ENCODE peak calls at places on chromosome 1, in ten cellular contexts. One of them, this sample, is unnamed.

GRCh38 chr1:48794815-48795214 is 18.1 kb upstream of the BEND5 start:
- DNase-seq in dorsolateral prefrontal cortex: no peak
- DNase-seq in upper lobe of right lung: no peak
- DNase-seq in osteoblast: no peak
- DNase-seq in CD8-positive, alpha-beta memory T cell: no peak
- DNase-seq in SK-N-SH: no peak
- DNase-seq in NT2/D1: no peak
- DNase-seq in ascending aorta: no peak
- DNase-seq in cardiac fibroblast: no peak
- DNase-seq in heart right ventricle: no peak
- DNase-seq in this sample: no peak

GRCh38 chr1:47689894-47690293 is 252.1 kb downstream of the FOXD2 start:
- DNase-seq in dorsolateral prefrontal cortex: no peak
- DNase-seq in upper lobe of right lung: peak
- DNase-seq in osteoblast: no peak
- DNase-seq in CD8-positive, alpha-beta memory T cell: no peak
- DNase-seq in SK-N-SH: no peak
- DNase-seq in NT2/D1: no peak
- DNase-seq in ascending aorta: peak
- DNase-seq in cardiac fibroblast: no peak
- DNase-seq in heart right ventricle: no peak
- DNase-seq in this sample: peak

GRCh38 chr1:110672001-110672752 is 2.6 kb downstream of the KCNA3 start:
- DNase-seq in dorsolateral prefrontal cortex: peak
- DNase-seq in upper lobe of right lung: no peak
- DNase-seq in osteoblast: peak
- DNase-seq in CD8-positive, alpha-beta memory T cell: peak
- DNase-seq in SK-N-SH: peak
- DNase-seq in NT2/D1: no peak
- DNase-seq in ascending aorta: no peak
- DNase-seq in cardiac fibroblast: no peak
- DNase-seq in heart right ventricle: no peak
- DNase-seq in this sample: no peak

GRCh38 chr1:244011796-244012195 is 39.3 kb upstream of the ZBTB18 start:
- DNase-seq in dorsolateral prefrontal cortex: no peak
- DNase-seq in upper lobe of right lung: no peak
- DNase-seq in osteoblast: no peak
- DNase-seq in CD8-positive, alpha-beta memory T cell: no peak
- DNase-seq in SK-N-SH: no peak
- DNase-seq in NT2/D1: peak
- DNase-seq in ascending aorta: no peak
- DNase-seq in cardiac fibroblast: no peak
- DNase-seq in heart right ventricle: no peak
- DNase-seq in this sample: no peak

GRCh38 chr1:100860397-100860991 is 34.1 kb downstream of the EXTL2 start:
- DNase-seq in dorsolateral prefrontal cortex: no peak
- DNase-seq in upper lobe of right lung: no peak
- DNase-seq in osteoblast: no peak
- DNase-seq in CD8-positive, alpha-beta memory T cell: no peak
- DNase-seq in SK-N-SH: no peak
- DNase-seq in NT2/D1: peak
- DNase-seq in ascending aorta: no peak
- DNase-seq in cardiac fibroblast: peak
- DNase-seq in heart right ventricle: no peak
- DNase-seq in this sample: no peak

GRCh38 chr1:218705911-218706893 is 361.1 kb downstream of the TGFB2 start:
- DNase-seq in dorsolateral prefrontal cortex: no peak
- DNase-seq in upper lobe of right lung: no peak
- DNase-seq in osteoblast: peak
- DNase-seq in CD8-positive, alpha-beta memory T cell: no peak
- DNase-seq in SK-N-SH: no peak
- DNase-seq in NT2/D1: no peak
- DNase-seq in ascending aorta: no peak
- DNase-seq in cardiac fibroblast: peak
- DNase-seq in heart right ventricle: no peak
- DNase-seq in this sample: no peak

GRCh38 chr1:31750858-31751638 is 13.1 kb downstream of the ADGRB2 start:
- DNase-seq in dorsolateral prefrontal cortex: no peak
- DNase-seq in upper lobe of right lung: no peak
- DNase-seq in osteoblast: peak
- DNase-seq in CD8-positive, alpha-beta memory T cell: peak
- DNase-seq in SK-N-SH: no peak
- DNase-seq in NT2/D1: no peak
- DNase-seq in ascending aorta: no peak
- DNase-seq in cardiac fibroblast: peak
- DNase-seq in heart right ventricle: no peak
- DNase-seq in this sample: no peak

GRCh38 chr1:206783506-206783905 is 11.2 kb upstream of the IL10 start:
- DNase-seq in dorsolateral prefrontal cortex: no peak
- DNase-seq in upper lobe of right lung: no peak
- DNase-seq in osteoblast: no peak
- DNase-seq in CD8-positive, alpha-beta memory T cell: no peak
- DNase-seq in SK-N-SH: no peak
- DNase-seq in NT2/D1: no peak
- DNase-seq in ascending aorta: no peak
- DNase-seq in cardiac fibroblast: no peak
- DNase-seq in heart right ventricle: no peak
- DNase-seq in this sample: peak

GRCh38 chr1:44924835-44925464 is 61.4 kb downstream of the EIF2B3 start:
- DNase-seq in dorsolateral prefrontal cortex: no peak
- DNase-seq in upper lobe of right lung: no peak
- DNase-seq in osteoblast: peak
- DNase-seq in CD8-positive, alpha-beta memory T cell: no peak
- DNase-seq in SK-N-SH: no peak
- DNase-seq in NT2/D1: peak
- DNase-seq in ascending aorta: no peak
- DNase-seq in cardiac fibroblast: peak
- DNase-seq in heart right ventricle: no peak
- DNase-seq in this sample: no peak

GRCh38 chr1:207304710-207305151 is 16.7 kb upstream of the CD55 start:
- DNase-seq in dorsolateral prefrontal cortex: no peak
- DNase-seq in upper lobe of right lung: no peak
- DNase-seq in osteoblast: no peak
- DNase-seq in CD8-positive, alpha-beta memory T cell: no peak
- DNase-seq in SK-N-SH: no peak
- DNase-seq in NT2/D1: no peak
- DNase-seq in ascending aorta: no peak
- DNase-seq in cardiac fibroblast: peak
- DNase-seq in heart right ventricle: no peak
- DNase-seq in this sample: no peak

DNA sequence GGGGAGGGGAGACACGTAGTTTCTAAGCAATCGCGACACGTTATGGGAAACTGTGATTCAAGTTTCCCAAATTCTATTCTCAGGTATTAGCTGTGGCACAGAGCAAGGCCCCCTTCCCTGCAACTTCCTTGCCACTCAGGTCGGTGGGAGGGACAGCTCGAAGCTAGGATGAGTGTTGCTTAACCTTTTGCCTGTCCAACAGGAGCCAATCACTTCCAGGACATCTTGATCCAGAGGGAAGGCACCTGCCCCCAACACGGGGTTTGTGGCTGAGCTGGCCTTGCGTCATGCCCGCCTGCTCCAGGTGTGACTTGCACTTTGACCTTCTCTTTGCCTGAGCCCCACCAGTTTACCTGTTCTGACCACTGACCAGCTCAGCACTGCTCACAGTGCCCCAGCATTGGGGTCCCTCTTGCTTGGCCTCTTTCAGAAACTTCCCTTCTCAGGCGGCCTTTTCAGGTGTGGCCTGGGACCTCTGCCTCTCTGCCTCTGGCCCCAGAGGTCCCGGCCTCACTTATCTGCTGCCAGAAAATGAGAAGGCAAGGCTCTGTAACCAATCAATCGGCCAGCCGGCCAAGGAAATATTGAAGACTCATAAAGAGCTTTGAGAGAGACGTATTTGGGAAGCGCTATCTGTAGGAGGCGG is 24.7 kb downstream of the TEX35 start:
- DNase-seq in dorsolateral prefrontal cortex: no peak
- DNase-seq in upper lobe of right lung: no peak
- DNase-seq in osteoblast: no peak
- DNase-seq in CD8-positive, alpha-beta memory T cell: no peak
- DNase-seq in SK-N-SH: no peak
- DNase-seq in NT2/D1: no peak
- DNase-seq in ascending aorta: no peak
- DNase-seq in cardiac fibroblast: no peak
- DNase-seq in heart right ventricle: no peak
- DNase-seq in this sample: no peak
- H3K4me3 ChIP-seq in dorsolateral prefrontal cortex: no peak
- H3K4me3 ChIP-seq in upper lobe of right lung: no peak
- H3K4me3 ChIP-seq in osteoblast: no peak
- H3K4me3 ChIP-seq in CD8-positive, alpha-beta memory T cell: no peak
- H3K4me3 ChIP-seq in SK-N-SH: no peak
- H3K4me3 ChIP-seq in NT2/D1: no peak
- H3K4me3 ChIP-seq in ascending aorta: no peak
- H3K4me3 ChIP-seq in cardiac fibroblast: no peak
- H3K4me3 ChIP-seq in heart right ventricle: no peak
- H3K4me3 ChIP-seq in this sample: no peak

GRCh38 chr1:53315456-53316048 is 12.3 kb downstream of the LRP8 start:
- DNase-seq in dorsolateral prefrontal cortex: no peak
- DNase-seq in upper lobe of right lung: no peak
- DNase-seq in osteoblast: peak
- DNase-seq in CD8-positive, alpha-beta memory T cell: no peak
- DNase-seq in SK-N-SH: no peak
- DNase-seq in NT2/D1: no peak
- DNase-seq in ascending aorta: no peak
- DNase-seq in cardiac fibroblast: no peak
- DNase-seq in heart right ventricle: no peak
- DNase-seq in this sample: no peak

GRCh38 chr1:53317651-53318539 is 10.0 kb downstream of the LRP8 start:
- DNase-seq in dorsolateral prefrontal cortex: no peak
- DNase-seq in upper lobe of right lung: no peak
- DNase-seq in osteoblast: peak
- DNase-seq in CD8-positive, alpha-beta memory T cell: no peak
- DNase-seq in SK-N-SH: no peak
- DNase-seq in NT2/D1: no peak
- DNase-seq in ascending aorta: no peak
- DNase-seq in cardiac fibroblast: no peak
- DNase-seq in heart right ventricle: no peak
- DNase-seq in this sample: no peak

GRCh38 chr1:53314606-53315005 is 13.3 kb downstream of the LRP8 start:
- DNase-seq in dorsolateral prefrontal cortex: no peak
- DNase-seq in upper lobe of right lung: no peak
- DNase-seq in osteoblast: peak
- DNase-seq in CD8-positive, alpha-beta memory T cell: no peak
- DNase-seq in SK-N-SH: peak
- DNase-seq in NT2/D1: no peak
- DNase-seq in ascending aorta: no peak
- DNase-seq in cardiac fibroblast: no peak
- DNase-seq in heart right ventricle: no peak
- DNase-seq in this sample: no peak

GRCh38 chr1:53316058-53316741 is 11.7 kb downstream of the LRP8 start:
- DNase-seq in dorsolateral prefrontal cortex: no peak
- DNase-seq in upper lobe of right lung: no peak
- DNase-seq in osteoblast: peak
- DNase-seq in CD8-positive, alpha-beta memory T cell: no peak
- DNase-seq in SK-N-SH: peak
- DNase-seq in NT2/D1: no peak
- DNase-seq in ascending aorta: no peak
- DNase-seq in cardiac fibroblast: no peak
- DNase-seq in heart right ventricle: no peak
- DNase-seq in this sample: no peak

DNA sequence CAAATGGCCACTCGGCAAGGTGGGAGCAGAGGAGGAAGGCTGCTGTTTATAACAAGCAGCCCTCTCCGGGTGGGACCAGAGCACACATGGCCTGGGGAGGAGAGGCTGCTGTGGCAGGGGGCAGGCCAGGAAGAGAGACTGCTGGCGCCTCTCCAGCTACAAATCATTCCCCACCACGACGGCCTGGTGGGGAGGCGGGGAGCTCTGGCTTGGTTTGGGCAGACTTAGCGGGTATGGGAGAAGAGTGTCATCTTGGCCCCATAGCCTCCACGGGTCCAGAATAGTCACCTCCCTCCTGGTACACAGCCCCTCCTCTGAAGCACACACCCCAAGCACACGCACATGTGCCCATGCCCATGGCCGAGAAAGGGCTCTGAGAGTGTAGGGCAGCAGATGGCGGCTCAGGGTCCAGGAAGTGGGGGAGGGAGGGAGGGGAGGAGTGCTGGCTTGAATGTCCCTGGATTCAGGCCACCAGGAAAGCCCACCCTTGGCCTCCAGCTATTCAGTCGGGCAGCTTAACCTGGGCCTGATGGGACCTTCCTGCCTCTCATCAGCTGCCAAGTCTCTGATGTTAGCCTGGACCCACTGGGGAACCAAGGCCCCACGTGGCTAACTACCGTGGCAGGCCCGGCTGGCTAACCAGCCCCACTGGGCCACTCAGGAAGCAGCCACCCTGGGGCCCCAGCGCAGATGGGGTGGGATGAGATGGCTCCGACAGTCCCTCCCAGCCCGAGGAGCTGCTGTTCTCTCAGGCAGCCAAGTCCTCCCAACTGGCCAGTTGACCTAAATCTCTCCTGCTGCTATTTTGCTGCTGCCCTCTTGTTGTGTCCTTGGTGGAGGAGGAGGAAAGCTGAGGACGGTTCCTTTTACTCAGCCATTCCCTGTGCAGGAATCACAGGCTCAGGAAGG is 10.9 kb downstream of the LRP8 start:
- DNase-seq in dorsolateral prefrontal cortex: no peak
- DNase-seq in upper lobe of right lung: no peak
- DNase-seq in osteoblast: peak
- DNase-seq in CD8-positive, alpha-beta memory T cell: no peak
- DNase-seq in SK-N-SH: peak
- DNase-seq in NT2/D1: no peak
- DNase-seq in ascending aorta: no peak
- DNase-seq in cardiac fibroblast: peak
- DNase-seq in heart right ventricle: no peak
- DNase-seq in this sample: no peak
- H3K4me3 ChIP-seq in dorsolateral prefrontal cortex: no peak
- H3K4me3 ChIP-seq in upper lobe of right lung: no peak
- H3K4me3 ChIP-seq in osteoblast: no peak
- H3K4me3 ChIP-seq in CD8-positive, alpha-beta memory T cell: no peak
- H3K4me3 ChIP-seq in SK-N-SH: no peak
- H3K4me3 ChIP-seq in NT2/D1: no peak
- H3K4me3 ChIP-seq in ascending aorta: no peak
- H3K4me3 ChIP-seq in cardiac fibroblast: no peak
- H3K4me3 ChIP-seq in heart right ventricle: no peak
- H3K4me3 ChIP-seq in this sample: no peak

GRCh38 chr1:109370712-109371270 is 26.9 kb downstream of the SORT1 start:
- DNase-seq in dorsolateral prefrontal cortex: no peak
- DNase-seq in upper lobe of right lung: no peak
- DNase-seq in osteoblast: peak
- DNase-seq in CD8-positive, alpha-beta memory T cell: no peak
- DNase-seq in SK-N-SH: no peak
- DNase-seq in NT2/D1: no peak
- DNase-seq in ascending aorta: peak
- DNase-seq in cardiac fibroblast: peak
- DNase-seq in heart right ventricle: no peak
- DNase-seq in this sample: no peak
- H3K4me3 ChIP-seq in dorsolateral prefrontal cortex: peak
- H3K4me3 ChIP-seq in upper lobe of right lung: peak
- H3K4me3 ChIP-seq in osteoblast: peak
- H3K4me3 ChIP-seq in CD8-positive, alpha-beta memory T cell: no peak
- H3K4me3 ChIP-seq in SK-N-SH: peak
- H3K4me3 ChIP-seq in NT2/D1: no peak
- H3K4me3 ChIP-seq in ascending aorta: peak
- H3K4me3 ChIP-seq in cardiac fibroblast: peak
- H3K4me3 ChIP-seq in heart right ventricle: no peak
- H3K4me3 ChIP-seq in this sample: no peak

DNA sequence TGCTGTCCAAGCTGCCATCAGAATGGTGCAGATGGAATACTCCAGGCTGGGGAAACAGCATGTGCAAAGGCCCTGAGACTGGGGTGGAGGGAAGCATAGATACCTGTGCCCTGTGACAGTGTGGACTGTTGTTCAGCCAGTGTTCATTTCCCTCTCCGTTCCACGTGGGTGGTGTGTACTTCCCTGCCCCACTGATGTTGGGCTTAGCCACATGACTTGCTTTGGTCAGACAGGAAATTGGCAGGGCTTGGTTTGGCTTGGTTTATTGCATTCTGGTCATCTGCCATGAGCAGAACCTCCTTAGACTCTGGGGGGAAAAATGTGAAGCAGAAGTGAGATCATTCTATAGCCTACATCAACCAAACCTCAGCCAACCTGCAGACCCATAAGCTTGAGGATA is 102.4 kb upstream of the IGSF21 start:
- DNase-seq in dorsolateral prefrontal cortex: no peak
- DNase-seq in upper lobe of right lung: no peak
- DNase-seq in osteoblast: no peak
- DNase-seq in CD8-positive, alpha-beta memory T cell: no peak
- DNase-seq in SK-N-SH: no peak
- DNase-seq in NT2/D1: no peak
- DNase-seq in ascending aorta: no peak
- DNase-seq in cardiac fibroblast: no peak
- DNase-seq in heart right ventricle: no peak
- DNase-seq in this sample: no peak
- H3K4me3 ChIP-seq in dorsolateral prefrontal cortex: no peak
- H3K4me3 ChIP-seq in upper lobe of right lung: no peak
- H3K4me3 ChIP-seq in osteoblast: no peak
- H3K4me3 ChIP-seq in CD8-positive, alpha-beta memory T cell: no peak
- H3K4me3 ChIP-seq in SK-N-SH: no peak
- H3K4me3 ChIP-seq in NT2/D1: no peak
- H3K4me3 ChIP-seq in ascending aorta: no peak
- H3K4me3 ChIP-seq in cardiac fibroblast: no peak
- H3K4me3 ChIP-seq in heart right ventricle: no peak
- H3K4me3 ChIP-seq in this sample: no peak

This sample was measured in lower leg skin.